ENCODE peak calls at places on chromosomes 5 and 9, in ten cellular contexts. B is amniotic stem cell; U is hypothalamus; K is activated CD8-positive, alpha-beta T cell treated with anti-CD3 and anti-CD28 coated beads, Interleukin-2, amount 10 ng/mL, durations not matched to agents 7 days and 5 days; C is GM10248; E is stimulated activated CD4-positive, alpha-beta T cell treated with anti-CD3 and anti-CD28 coated beads, Interleukin-12 subunit alpha, Interleukin-12 subunit beta, amount 100 ng/mL, for 4 hours; F is heart right ventricle; Z is heart left ventricle; V is NCI-H748 treated with DMSO at 0.1 percent for 48 hours; L is SK-N-MC. P is an unnamed sample.

GRCh38 chr9:2824564-2824963 is 19.3 kb downstream of the PUM3 start:
- DNase-seq in L (no peak), E (no peak), V (no peak), F (no peak), B (no peak), C (no peak), U (no peak), K (no peak), Z (no peak), P (no peak)

GRCh38 chr5:148532962-148533670 is 121.2 kb downstream of the HTR4 start:
- DNase-seq in Z (no peak), U (no peak), C (no peak), V (no peak), K (no peak), F (no peak), L (no peak), B (no peak), E (no peak), P (no peak)

GRCh38 chr9:38079410-38080105 is 10.5 kb upstream of the SHB start:
- DNase-seq in B (no peak), V (no peak), L (no peak), K (no peak), Z (no peak), U (no peak), E (no peak), F (no peak), C (no peak), P (no peak)

GRCh38 chr5:81163641-81164040 is 69.5 kb upstream of the CKMT2 start:
- DNase-seq in F (no peak), Z (no peak), B (no peak), K (no peak), C (no peak), U (no peak), V (no peak), E (no peak), L (no peak), P (no peak)

GRCh38 chr9:120110520-120110919 is 469.4 kb downstream of the CDK5RAP2 start:
- DNase-seq in F (no peak), L (no peak), C (no peak), E (no peak), K (no peak), B (no peak), U (no peak), Z (no peak), V (no peak), P (peak; percentile 46)

GRCh38 chr9:89109666-89110065 is 69.0 kb downstream of the SHC3 start:
- DNase-seq in Z (no peak), E (no peak), U (no peak), F (no peak), L (no peak), V (no peak), C (no peak), K (no peak), B (no peak), P (no peak)

GRCh38 chr9:27365977-27366376 is 69.0 kb upstream of the EQTN start:
- DNase-seq in V (no peak), Z (no peak), L (peak; percentile 85), U (no peak), E (peak; percentile 10), F (no peak), B (no peak), K (peak; percentile 78), C (peak; percentile 56), P (no peak)

GRCh38 chr9:114694719-114695269 is 12.8 kb upstream of the TEX48 start:
- DNase-seq in U (no peak), B (no peak), F (no peak), Z (no peak), V (no peak), L (no peak), K (no peak), E (no peak), C (peak; percentile 46), P (no peak)

P was measured in globus pallidus.